ENCODE peak calls at places on chromosomes 13 and 19, in seven cellular contexts. One of them, this sample, is unnamed.

GRCh38 chr13:99086869-99087129 is 108.9 kb upstream of the DOCK9 start:
- DNase-seq in NB4: no peak
- DNase-seq in lower leg skin: peak; percentile 88
- DNase-seq in suprapubic skin: peak; percentile 75
- DNase-seq in thyroid gland: peak; percentile 33
- DNase-seq in HCT116: no peak
- DNase-seq in A549: no peak
- DNase-seq in this sample: peak; percentile 69

GRCh38 chr13:77033717-77034302 is 6.9 kb upstream of the FBXL3 start:
- DNase-seq in NB4: no peak
- DNase-seq in lower leg skin: no peak
- DNase-seq in suprapubic skin: no peak
- DNase-seq in thyroid gland: no peak
- DNase-seq in HCT116: no peak
- DNase-seq in A549: no peak
- DNase-seq in this sample: no peak

GRCh38 chr13:53151692-53152421 is 123.2 kb downstream of the OLFM4 start:
- DNase-seq in NB4: peak; percentile 74
- DNase-seq in lower leg skin: no peak
- DNase-seq in suprapubic skin: no peak
- DNase-seq in thyroid gland: peak; percentile 73
- DNase-seq in HCT116: peak; percentile 15
- DNase-seq in A549: peak; percentile 27
- DNase-seq in this sample: peak; percentile 39

GRCh38 chr19:53101518-53101917 is 1.7 kb downstream of the ZNF160 start:
- DNase-seq in NB4: peak; percentile 71
- DNase-seq in lower leg skin: no peak
- DNase-seq in suprapubic skin: no peak
- DNase-seq in thyroid gland: no peak
- DNase-seq in HCT116: no peak
- DNase-seq in A549: no peak
- DNase-seq in this sample: peak; percentile 11

GRCh38 chr13:85266331-85266730 is 532.9 kb downstream of the SLITRK6 start:
- DNase-seq in NB4: no peak
- DNase-seq in lower leg skin: no peak
- DNase-seq in suprapubic skin: no peak
- DNase-seq in thyroid gland: no peak
- DNase-seq in HCT116: no peak
- DNase-seq in A549: no peak
- DNase-seq in this sample: no peak

GRCh38 chr13:34161829-34162544 is 344.0 kb downstream of the RFC3 start:
- DNase-seq in NB4: peak; percentile 2
- DNase-seq in lower leg skin: no peak
- DNase-seq in suprapubic skin: no peak
- DNase-seq in thyroid gland: no peak
- DNase-seq in HCT116: no peak
- DNase-seq in A549: peak; percentile 89
- DNase-seq in this sample: no peak

GRCh38 chr19:13817615-13818371 is 22.6 kb downstream of the ZSWIM4 start:
- DNase-seq in NB4: no peak
- DNase-seq in lower leg skin: no peak
- DNase-seq in suprapubic skin: no peak
- DNase-seq in thyroid gland: peak; percentile 78
- DNase-seq in HCT116: no peak
- DNase-seq in A549: no peak
- DNase-seq in this sample: peak; percentile 60

GRCh38 chr13:110209950-110210603 is 96.9 kb downstream of the COL4A1 start:
- DNase-seq in NB4: no peak
- DNase-seq in lower leg skin: no peak
- DNase-seq in suprapubic skin: no peak
- DNase-seq in thyroid gland: peak; percentile 45
- DNase-seq in HCT116: no peak
- DNase-seq in A549: no peak
- DNase-seq in this sample: no peak

GRCh38 chr19:18339703-18340102 is 695 bp upstream of the PGPEP1 start:
- DNase-seq in NB4: peak; percentile 55
- DNase-seq in lower leg skin: no peak
- DNase-seq in suprapubic skin: no peak
- DNase-seq in thyroid gland: no peak
- DNase-seq in HCT116: no peak
- DNase-seq in A549: peak; percentile 50
- DNase-seq in this sample: peak; percentile 64

GRCh38 chr19:39671739-39672363 is 16.1 kb downstream of the LGALS16 start:
- DNase-seq in NB4: peak; percentile 52
- DNase-seq in lower leg skin: no peak
- DNase-seq in suprapubic skin: no peak
- DNase-seq in thyroid gland: peak; percentile 42
- DNase-seq in HCT116: peak; percentile 66
- DNase-seq in A549: peak; percentile 83
- DNase-seq in this sample: peak; percentile 43

GRCh38 chr19:801030-801860 is 4.0 kb downstream of the PTBP1 start:
- DNase-seq in NB4: no peak
- DNase-seq in lower leg skin: no peak
- DNase-seq in suprapubic skin: no peak
- DNase-seq in thyroid gland: peak; percentile 97
- DNase-seq in HCT116: no peak
- DNase-seq in A549: no peak
- DNase-seq in this sample: no peak

GRCh38 chr13:104206450-104207044 is 1140.3 kb upstream of the SLC10A2 start:
- DNase-seq in NB4: no peak
- DNase-seq in lower leg skin: no peak
- DNase-seq in suprapubic skin: no peak
- DNase-seq in thyroid gland: no peak
- DNase-seq in HCT116: no peak
- DNase-seq in A549: no peak
- DNase-seq in this sample: no peak

GRCh38 chr19:3480383-3481091 is at the start of gene SMIM24:
- DNase-seq in NB4: no peak
- DNase-seq in lower leg skin: no peak
- DNase-seq in suprapubic skin: no peak
- DNase-seq in thyroid gland: peak; percentile 54
- DNase-seq in HCT116: no peak
- DNase-seq in A549: no peak
- DNase-seq in this sample: no peak

GRCh38 chr13:65336916-65337315 is 1893.2 kb downstream of the PCDH9 start:
- DNase-seq in NB4: no peak
- DNase-seq in lower leg skin: no peak
- DNase-seq in suprapubic skin: no peak
- DNase-seq in thyroid gland: no peak
- DNase-seq in HCT116: no peak
- DNase-seq in A549: no peak
- DNase-seq in this sample: no peak

GRCh38 chr13:35782793-35783192 is 306.3 kb upstream of the MAB21L1 start:
- DNase-seq in NB4: no peak
- DNase-seq in lower leg skin: no peak
- DNase-seq in suprapubic skin: no peak
- DNase-seq in thyroid gland: no peak
- DNase-seq in HCT116: no peak
- DNase-seq in A549: no peak
- DNase-seq in this sample: no peak

GRCh38 chr13:50428183-50428877 is 413.1 kb downstream of the KCNRG start:
- DNase-seq in NB4: no peak
- DNase-seq in lower leg skin: no peak
- DNase-seq in suprapubic skin: no peak
- DNase-seq in thyroid gland: no peak
- DNase-seq in HCT116: no peak
- DNase-seq in A549: no peak
- DNase-seq in this sample: no peak

GRCh38 chr19:45355910-45356309 is 14.5 kb downstream of the ERCC2 start:
- DNase-seq in NB4: no peak
- DNase-seq in lower leg skin: no peak
- DNase-seq in suprapubic skin: no peak
- DNase-seq in thyroid gland: no peak
- DNase-seq in HCT116: no peak
- DNase-seq in A549: no peak
- DNase-seq in this sample: no peak
- TF ChIP-seq POLR2A in NB4: no peak
- TF ChIP-seq POLR2A in lower leg skin: no peak
- TF ChIP-seq POLR2A in suprapubic skin: no peak
- TF ChIP-seq POLR2A in thyroid gland: no peak
- TF ChIP-seq POLR2A in HCT116: no peak
- TF ChIP-seq POLR2A in A549: no peak
- TF ChIP-seq POLR2A in this sample: no peak

GRCh38 chr19:42217522-42218442 is at the start of gene DEDD2:
- DNase-seq in NB4: peak; percentile 92
- DNase-seq in lower leg skin: peak; percentile 100
- DNase-seq in suprapubic skin: peak; percentile 99
- DNase-seq in thyroid gland: peak; percentile 98
- DNase-seq in HCT116: peak; percentile 96
- DNase-seq in A549: peak; percentile 100
- DNase-seq in this sample: peak; percentile 99
- TF ChIP-seq POLR2A in NB4: peak; percentile 55
- TF ChIP-seq POLR2A in lower leg skin: no peak
- TF ChIP-seq POLR2A in suprapubic skin: peak; percentile 9
- TF ChIP-seq POLR2A in thyroid gland: peak; percentile 19
- TF ChIP-seq POLR2A in HCT116: peak; percentile 80
- TF ChIP-seq POLR2A in A549: peak; percentile 94
- TF ChIP-seq POLR2A in this sample: peak; percentile 92

DNA sequence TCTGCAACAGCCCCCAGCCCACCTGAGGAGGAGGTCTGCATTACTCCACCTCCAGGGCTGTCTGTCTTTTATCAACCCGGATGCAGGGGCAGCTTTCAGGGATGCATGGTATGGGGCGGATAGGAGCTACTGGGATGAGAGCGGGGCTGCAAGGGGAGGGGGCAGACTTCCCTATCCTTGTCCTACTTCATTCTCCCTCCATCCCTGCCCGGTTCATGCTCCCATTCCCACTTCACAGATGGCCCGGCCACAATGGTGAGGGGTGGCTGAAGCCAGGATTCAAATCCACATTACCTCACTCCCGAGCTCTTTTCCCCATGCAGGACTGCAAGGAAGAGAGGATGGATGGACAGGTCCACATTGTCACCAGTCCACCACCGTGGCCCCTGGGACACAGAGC is 40.5 kb upstream of the VSTM2B start:
- DNase-seq in NB4: no peak
- DNase-seq in lower leg skin: peak; percentile 66
- DNase-seq in suprapubic skin: peak; percentile 40
- DNase-seq in thyroid gland: no peak
- DNase-seq in HCT116: no peak
- DNase-seq in A549: no peak
- DNase-seq in this sample: no peak
- TF ChIP-seq POLR2A in NB4: no peak
- TF ChIP-seq POLR2A in lower leg skin: no peak
- TF ChIP-seq POLR2A in suprapubic skin: no peak
- TF ChIP-seq POLR2A in thyroid gland: no peak
- TF ChIP-seq POLR2A in HCT116: no peak
- TF ChIP-seq POLR2A in A549: no peak
- TF ChIP-seq POLR2A in this sample: no peak

GRCh38 chr19:48618916-48619691 is at the start of the genes RPL18 and SPHK2:
- DNase-seq in NB4: peak; percentile 100
- DNase-seq in lower leg skin: peak; percentile 99
- DNase-seq in suprapubic skin: peak; percentile 98
- DNase-seq in thyroid gland: peak; percentile 99
- DNase-seq in HCT116: peak; percentile 99
- DNase-seq in A549: peak; percentile 100
- DNase-seq in this sample: peak; percentile 100
- TF ChIP-seq POLR2A in NB4: no peak
- TF ChIP-seq POLR2A in lower leg skin: no peak
- TF ChIP-seq POLR2A in suprapubic skin: peak; percentile 94
- TF ChIP-seq POLR2A in thyroid gland: no peak
- TF ChIP-seq POLR2A in HCT116: peak; percentile 86
- TF ChIP-seq POLR2A in A549: peak; percentile 98
- TF ChIP-seq POLR2A in this sample: peak; percentile 96

GRCh38 chr19:5213667-5214066 is 126.9 kb downstream of the PTPRS start:
- DNase-seq in NB4: no peak
- DNase-seq in lower leg skin: no peak
- DNase-seq in suprapubic skin: no peak
- DNase-seq in thyroid gland: no peak
- DNase-seq in HCT116: no peak
- DNase-seq in A549: no peak
- DNase-seq in this sample: no peak
- TF ChIP-seq POLR2A in NB4: no peak
- TF ChIP-seq POLR2A in lower leg skin: no peak
- TF ChIP-seq POLR2A in suprapubic skin: no peak
- TF ChIP-seq POLR2A in thyroid gland: no peak
- TF ChIP-seq POLR2A in HCT116: no peak
- TF ChIP-seq POLR2A in A549: no peak
- TF ChIP-seq POLR2A in this sample: no peak

GRCh38 chr19:36054733-36055686 is at the start of gene WDR62:
- DNase-seq in NB4: peak; percentile 91
- DNase-seq in lower leg skin: peak; percentile 98
- DNase-seq in suprapubic skin: peak; percentile 96
- DNase-seq in thyroid gland: peak; percentile 92
- DNase-seq in HCT116: peak; percentile 83
- DNase-seq in A549: peak; percentile 98
- DNase-seq in this sample: peak; percentile 97
- TF ChIP-seq POLR2A in NB4: no peak
- TF ChIP-seq POLR2A in lower leg skin: no peak
- TF ChIP-seq POLR2A in suprapubic skin: no peak
- TF ChIP-seq POLR2A in thyroid gland: no peak
- TF ChIP-seq POLR2A in HCT116: peak; percentile 25
- TF ChIP-seq POLR2A in A549: peak; percentile 42
- TF ChIP-seq POLR2A in this sample: peak; percentile 75

GRCh38 chr19:51253088-51253806 is 2.4 kb downstream of the SIGLECL1 start:
- DNase-seq in NB4: no peak
- DNase-seq in lower leg skin: no peak
- DNase-seq in suprapubic skin: no peak
- DNase-seq in thyroid gland: no peak
- DNase-seq in HCT116: no peak
- DNase-seq in A549: no peak
- DNase-seq in this sample: no peak

GRCh38 chr19:51250786-51251452 is at the start of gene SIGLECL1:
- DNase-seq in NB4: no peak
- DNase-seq in lower leg skin: no peak
- DNase-seq in suprapubic skin: no peak
- DNase-seq in thyroid gland: no peak
- DNase-seq in HCT116: no peak
- DNase-seq in A549: no peak
- DNase-seq in this sample: no peak

GRCh38 chr19:51247972-51248371 is 2.9 kb upstream of the SIGLECL1 start:
- DNase-seq in NB4: no peak
- DNase-seq in lower leg skin: no peak
- DNase-seq in suprapubic skin: no peak
- DNase-seq in thyroid gland: no peak
- DNase-seq in HCT116: no peak
- DNase-seq in A549: no peak
- DNase-seq in this sample: no peak

GRCh38 chr19:51256053-51256682 is 5.3 kb downstream of the SIGLECL1 start:
- DNase-seq in NB4: no peak
- DNase-seq in lower leg skin: no peak
- DNase-seq in suprapubic skin: no peak
- DNase-seq in thyroid gland: no peak
- DNase-seq in HCT116: no peak
- DNase-seq in A549: no peak
- DNase-seq in this sample: no peak

GRCh38 chr19:51251453-51251790 is 542 bp downstream of the SIGLECL1 start:
- DNase-seq in NB4: no peak
- DNase-seq in lower leg skin: no peak
- DNase-seq in suprapubic skin: no peak
- DNase-seq in thyroid gland: no peak
- DNase-seq in HCT116: no peak
- DNase-seq in A549: peak; percentile 12
- DNase-seq in this sample: no peak
- TF ChIP-seq POLR2A in NB4: no peak
- TF ChIP-seq POLR2A in lower leg skin: no peak
- TF ChIP-seq POLR2A in suprapubic skin: no peak
- TF ChIP-seq POLR2A in thyroid gland: no peak
- TF ChIP-seq POLR2A in HCT116: no peak
- TF ChIP-seq POLR2A in A549: no peak
- TF ChIP-seq POLR2A in this sample: no peak